ENCODE peak calls at places on chromosome 9, in four cellular contexts. G is HL-60, K is K562, W is GM12878. I is an unnamed sample.
A peak's percentile ranks its signal among the peaks of the same experiment; 100 is the strongest.

GRCh38 chr9:85941617-85941930 is 628 bp downstream of the NAA35 start:
- DNase-seq in G (no peak), K (no peak), W (no peak), I (no peak)

GRCh38 chr9:137320555-137321384 is 18.7 kb upstream of the NRARP start:
- DNase-seq in G (no peak), K (no peak), W (no peak), I (peak; percentile 66)

GRCh38 chr9:5893591-5894236 is 3.0 kb downstream of the MLANA start:
- DNase-seq in G (no peak), K (no peak), W (no peak), I (no peak)

GRCh38 chr9:82540175-82540574 is 522.8 kb downstream of the RASEF start:
- DNase-seq in G (peak; percentile 34), K (no peak), W (no peak), I (no peak)

GRCh38 chr9:33467526-33467925 is 6.2 kb downstream of the NOL6 start:
- DNase-seq in G (no peak), K (peak; percentile 5), W (no peak), I (no peak)

GRCh38 chr9:128552744-128553221 is 396 bp downstream of the SPTAN1 start:
- DNase-seq in G (peak; percentile 45), K (peak; percentile 80), W (no peak), I (no peak)

GRCh38 chr9:130128251-130128650 is 44.0 kb upstream of the NCS1 start:
- DNase-seq in G (peak; percentile 32), K (no peak), W (peak; percentile 66), I (no peak)

GRCh38 chr9:97781902-97782301 is 71.1 kb upstream of the FOXE1 start:
- DNase-seq in G (no peak), K (no peak), W (no peak), I (no peak)

GRCh38 chr9:112846528-112847488 is 43.9 kb downstream of the SLC46A2 start:
- DNase-seq in G (no peak), K (no peak), W (no peak), I (no peak)

GRCh38 chr9:115548826-115549225 is 430.9 kb upstream of the TNC start:
- DNase-seq in G (no peak), K (no peak), W (no peak), I (no peak)

GRCh38 chr9:96136992-96137665 is 164.8 kb downstream of the HSD17B3 start:
- DNase-seq in G (no peak), K (no peak), W (peak; percentile 69), I (peak; percentile 60)

GRCh38 chr9:76893395-76893932 is 12.4 kb downstream of the PRUNE2 start:
- DNase-seq in G (no peak), K (no peak), W (no peak), I (no peak)

GRCh38 chr9:86361176-86361575 is 7.0 kb upstream of the TUT7 start:
- DNase-seq in G (no peak), K (no peak), W (no peak), I (no peak)

GRCh38 chr9:36870960-36871359 is 163.1 kb downstream of the PAX5 start:
- DNase-seq in G (no peak), K (no peak), W (no peak), I (no peak)

GRCh38 chr9:83665576-83666200 is 42.1 kb downstream of the UBQLN1 start:
- DNase-seq in G (no peak), K (no peak), W (no peak), I (no peak)

GRCh38 chr9:33375841-33376321 is 26.5 kb downstream of the AQP7 start:
- DNase-seq in G (no peak), K (peak; percentile 57), W (no peak), I (no peak)

GRCh38 chr9:129751841-129752801 is 721 bp downstream of the PTGES start:
- DNase-seq in G (no peak), K (no peak), W (no peak), I (no peak)

GRCh38 chr9:87834357-87834756 is 48.3 kb upstream of the SPATA31E1 start:
- DNase-seq in G (no peak), K (peak; percentile 11), W (no peak), I (no peak)

GRCh38 chr9:129834489-129835127 is 467 bp downstream of the C9orf78 start:
- DNase-seq in G (no peak), K (no peak), W (no peak), I (no peak)

GRCh38 chr9:136769710-136770191 is 5.4 kb upstream of the LCN15 start:
- DNase-seq in G (no peak), K (peak; percentile 67), W (no peak), I (peak; percentile 69)

GRCh38 chr9:129989740-129990139 is 53.2 kb downstream of the FNBP1 start:
- DNase-seq in G (no peak), K (no peak), W (no peak), I (no peak)

GRCh38 chr9:89606567-89607311 is 1.9 kb downstream of the GADD45G start:
- DNase-seq in G (no peak), K (peak; percentile 83), W (no peak), I (no peak)

GRCh38 chr9:128344931-128345605 is 4.7 kb downstream of the SLC27A4 start:
- DNase-seq in G (no peak), K (no peak), W (no peak), I (no peak)

GRCh38 chr9:125486576-125486975 is 220.4 kb downstream of the MAPKAP1 start:
- DNase-seq in G (no peak), K (no peak), W (no peak), I (no peak)

GRCh38 chr9:135555910-135556309 is 5.6 kb upstream of the PAEP start:
- DNase-seq in G (no peak), K (no peak), W (no peak), I (no peak)

GRCh38 chr9:28051559-28051958 is 478.3 kb upstream of the C9orf72 start:
- DNase-seq in G (no peak), K (no peak), W (no peak), I (no peak)

GRCh38 chr9:25461416-25461815 is 216.8 kb downstream of the TUSC1 start:
- DNase-seq in G (no peak), K (no peak), W (no peak), I (no peak)

GRCh38 chr9:131734165-131734610 is 5.7 kb downstream of the RAPGEF1 start:
- DNase-seq in G (peak; percentile 64), K (no peak), W (no peak), I (no peak)

GRCh38 chr9:34025062-34025461 is 23.6 kb downstream of the UBAP2 start:
- DNase-seq in G (no peak), K (no peak), W (no peak), I (no peak)

GRCh38 chr9:97875111-97875510 is 22.1 kb downstream of the FOXE1 start:
- DNase-seq in G (no peak), K (no peak), W (no peak), I (no peak)

GRCh38 chr9:38118862-38119435 is 49.9 kb upstream of the SHB start:
- DNase-seq in G (peak; percentile 8), K (no peak), W (no peak), I (no peak)

GRCh38 chr9:127588740-127589506 is 23.2 kb upstream of the STXBP1 start:
- DNase-seq in G (no peak), K (peak; percentile 29), W (no peak), I (no peak)

GRCh38 chr9:79195904-79196303 is 375.9 kb upstream of the TLE4 start:
- DNase-seq in G (no peak), K (no peak), W (no peak), I (no peak)

GRCh38 chr9:79189511-79189924 is 382.2 kb upstream of the TLE4 start:
- DNase-seq in G (no peak), K (no peak), W (no peak), I (no peak)

GRCh38 chr9:79193506-79194223 is 378.1 kb upstream of the TLE4 start:
- DNase-seq in G (no peak), K (no peak), W (no peak), I (no peak)

GRCh38 chr9:79196606-79197005 is 375.2 kb upstream of the TLE4 start:
- DNase-seq in G (no peak), K (no peak), W (no peak), I (no peak)

DNA sequence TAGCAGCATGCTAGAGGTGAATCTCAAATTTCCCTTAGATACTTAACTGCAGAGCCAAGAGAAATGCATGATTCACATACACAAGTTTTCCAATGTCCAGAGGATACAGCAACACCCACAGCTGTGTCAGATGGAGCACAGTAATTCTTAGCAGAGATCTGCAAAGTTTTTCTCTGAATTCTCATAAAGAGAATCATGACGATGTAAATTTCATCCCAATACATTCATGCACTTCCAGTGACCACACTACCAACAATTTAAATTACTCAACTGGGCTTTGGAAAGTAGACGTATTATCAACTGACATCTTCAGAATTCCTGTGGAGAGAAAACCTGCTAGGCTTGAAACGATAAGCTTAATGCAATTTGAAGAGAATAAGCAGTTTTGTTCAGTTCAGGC is 378.8 kb upstream of the TLE4 start:
- DNase-seq in G (no peak), K (no peak), W (no peak), I (no peak)
- TF ChIP-seq SPI1 in G (no peak), K (no peak), W (no peak), I (no peak)

GRCh38 chr9:92534199-92535159 is 1.3 kb downstream of the ECM2 start:
- DNase-seq in G (no peak), K (no peak), W (peak; percentile 36), I (no peak)

GRCh38 chr9:92535940-92536850 is at the start of gene ECM2:
- DNase-seq in G (no peak), K (no peak), W (no peak), I (no peak)

GRCh38 chr9:92543972-92544371 is 8.2 kb upstream of the ECM2 start:
- DNase-seq in G (no peak), K (no peak), W (no peak), I (no peak)

DNA sequence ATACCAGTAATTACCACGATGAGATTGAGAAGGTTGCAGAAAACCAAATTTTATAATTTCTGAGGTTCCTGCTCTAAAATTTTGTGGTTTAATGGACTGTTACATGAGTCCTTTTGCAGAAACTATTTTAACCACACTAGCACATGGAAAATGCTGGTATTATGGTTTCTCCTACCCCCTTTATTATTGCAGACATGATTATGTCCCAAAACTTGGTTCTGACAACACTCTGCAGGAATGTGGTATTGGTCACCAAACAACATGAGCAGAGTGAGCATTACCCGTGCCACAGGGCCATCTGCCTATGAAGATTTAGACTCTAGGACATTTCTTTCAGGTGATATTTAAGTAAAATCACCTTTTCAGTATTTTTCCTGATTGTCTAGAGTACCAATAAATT is 2.8 kb upstream of the ECM2 start:
- DNase-seq in G (no peak), K (no peak), W (no peak), I (no peak)
- TF ChIP-seq SPI1 in G (no peak), K (no peak), W (no peak), I (no peak)

GRCh38 chr9:32117291-32117690 is 267.2 kb upstream of the ACO1 start:
- DNase-seq in G (no peak), K (no peak), W (no peak), I (no peak)
- TF ChIP-seq SPI1 in G (no peak), K (no peak), W (no peak), I (no peak)

DNA sequence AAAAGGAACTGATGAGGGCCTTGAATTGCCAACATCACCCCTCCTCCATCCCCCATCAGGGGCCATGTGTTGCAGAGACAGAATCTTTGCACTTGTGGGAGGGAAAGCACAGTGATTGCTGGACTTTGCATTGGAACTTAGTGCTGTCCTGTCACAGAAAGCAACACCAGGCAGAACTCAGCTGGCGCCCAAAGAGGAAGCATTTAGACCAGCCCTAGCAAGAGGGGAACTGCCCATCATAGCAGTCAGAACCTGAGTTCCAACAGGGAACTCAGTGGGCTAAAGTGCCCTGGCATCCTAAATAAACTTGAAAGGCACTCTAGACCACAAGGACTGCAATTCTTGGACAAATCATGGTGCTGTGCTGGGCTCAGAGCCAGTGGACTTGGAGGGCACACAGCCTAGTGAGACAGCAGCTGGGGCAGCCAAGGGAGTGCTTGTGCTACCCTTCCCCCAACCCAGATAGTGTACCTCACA is 128.2 kb downstream of the ACTL7B start:
- DNase-seq in G (no peak), K (no peak), W (no peak), I (no peak)
- TF ChIP-seq SPI1 in G (peak; percentile 71), K (no peak), W (no peak), I (no peak)

GRCh38 chr9:93129286-93129685 is 4.8 kb downstream of the NINJ1 start:
- DNase-seq in G (no peak), K (no peak), W (no peak), I (no peak)
- TF ChIP-seq SPI1 in G (no peak), K (no peak), W (no peak), I (no peak)